ENCODE peak calls at places on chromosomes 3 and 15, in seven cellular contexts. A, P, U, Y, J, O and H are unnamed samples.

GRCh38 chr15:93866441-93866840 is 364.9 kb upstream of the MCTP2 start:
- DNase-seq in P (no peak), A (no peak), J (no peak), O (no peak), U (no peak), Y (no peak), H (no peak)

GRCh38 chr3:10281951-10282350 is 10.8 kb downstream of the GHRL start:
- DNase-seq in Y (no peak), O (no peak), P (no peak), J (no peak), U (no peak), A (no peak), H (no peak)

GRCh38 chr3:64238971-64239667 is 13.9 kb upstream of the PRICKLE2 start:
- DNase-seq in O (no peak), U (peak), Y (no peak), J (peak), P (no peak), A (peak), H (no peak)

GRCh38 chr3:57706462-57706861 is 13.6 kb upstream of the DENND6A start:
- DNase-seq in U (no peak), P (no peak), A (peak), Y (no peak), J (no peak), O (peak), H (no peak)

GRCh38 chr3:186990878-186991308 is 60.6 kb downstream of the ST6GAL1 start:
- DNase-seq in J (no peak), O (peak), P (no peak), Y (no peak), A (no peak), U (no peak), H (no peak)

GRCh38 chr3:161104561-161105551 is at the start of gene B3GALNT1:
- DNase-seq in U (peak), J (peak), A (peak), O (no peak), Y (no peak), P (no peak), H (peak)

GRCh38 chr3:116614795-116615362 is 94.7 kb upstream of the TUSC7 start:
- DNase-seq in O (no peak), A (no peak), J (peak), Y (no peak), P (no peak), U (peak), H (no peak)

GRCh38 chr3:23439080-23439479 is 236.0 kb downstream of the UBE2E2 start:
- DNase-seq in U (no peak), Y (no peak), J (no peak), P (no peak), A (no peak), O (no peak), H (no peak)

GRCh38 chr3:56702487-56703315 is 19.6 kb upstream of the TASOR start:
- DNase-seq in A (peak), P (no peak), J (peak), O (peak), U (peak), Y (peak), H (no peak)

GRCh38 chr3:50786631-50787030 is 111.9 kb downstream of the DOCK3 start:
- DNase-seq in J (no peak), A (no peak), P (no peak), Y (no peak), U (no peak), O (no peak), H (no peak)

GRCh38 chr15:78050441-78050809 is 27.1 kb downstream of the TBC1D2B start:
- DNase-seq in U (no peak), A (no peak), Y (no peak), O (no peak), P (no peak), J (no peak), H (no peak)

GRCh38 chr3:160157321-160157720 is 67.9 kb upstream of the C3orf80 start:
- DNase-seq in J (no peak), O (no peak), U (no peak), Y (no peak), A (no peak), P (no peak), H (no peak)

GRCh38 chr3:116005404-116005803 is 382.1 kb downstream of the GAP43 start:
- DNase-seq in Y (no peak), J (no peak), P (no peak), O (no peak), A (peak), U (no peak), H (peak)

GRCh38 chr3:99579965-99580364 is 58.4 kb upstream of the COL8A1 start:
- DNase-seq in J (no peak), O (no peak), A (no peak), U (no peak), P (peak), Y (no peak), H (no peak)

GRCh38 chr3:95460274-95460673 is 1354.1 kb upstream of the EPHA6 start:
- DNase-seq in O (no peak), Y (no peak), A (no peak), J (peak), U (no peak), P (no peak), H (no peak)

GRCh38 chr3:197001106-197001971 is 28.3 kb downstream of the MELTF start:
- DNase-seq in J (no peak), O (no peak), Y (no peak), U (no peak), P (no peak), A (no peak), H (no peak)

GRCh38 chr3:127988770-127989518 is 63.3 kb upstream of the SEC61A1 start:
- DNase-seq in Y (no peak), P (no peak), U (no peak), A (peak), O (peak), J (no peak), H (peak)

GRCh38 chr3:11629716-11630115 is 14.0 kb downstream of the VGLL4 start:
- DNase-seq in P (no peak), O (no peak), U (no peak), J (no peak), A (no peak), Y (no peak), H (no peak)

GRCh38 chr3:70531063-70531657 is 218.7 kb upstream of the MDFIC2 start:
- DNase-seq in J (peak), P (no peak), U (peak), O (no peak), Y (peak), A (peak), H (no peak)

GRCh38 chr15:59172289-59172901 is 34.2 kb upstream of the LDHAL6B start:
- DNase-seq in P (no peak), J (no peak), U (no peak), Y (no peak), O (no peak), A (no peak), H (no peak)

GRCh38 chr3:188491276-188491687 is 337.3 kb downstream of the LPP start:
- DNase-seq in Y (no peak), U (no peak), P (no peak), A (no peak), J (no peak), O (no peak), H (no peak)

GRCh38 chr15:96972201-96972600 is 641.7 kb downstream of the NR2F2 start:
- DNase-seq in O (no peak), P (no peak), U (no peak), J (no peak), A (no peak), Y (no peak), H (no peak)

GRCh38 chr15:65980824-65981456 is 111.6 kb downstream of the RAB11A start:
- DNase-seq in Y (peak), A (peak), J (peak), O (peak), U (peak), P (no peak), H (peak)

GRCh38 chr15:49900036-49900435 is 219.0 kb downstream of the ATP8B4 start:
- DNase-seq in Y (no peak), U (no peak), A (no peak), O (no peak), P (no peak), J (no peak), H (no peak)

GRCh38 chr3:130746296-130747039 is at the start of gene PIK3R4:
- DNase-seq in O (peak), P (peak), Y (peak), U (peak), A (peak), J (peak), H (peak)

GRCh38 chr3:8266679-8267267 is 234.8 kb upstream of the LMCD1 start:
- DNase-seq in A (no peak), J (no peak), P (no peak), O (no peak), Y (no peak), U (peak), H (no peak)

GRCh38 chr3:158685151-158685550 is 12.7 kb upstream of the LXN start:
- DNase-seq in U (no peak), J (no peak), Y (no peak), P (no peak), A (no peak), O (no peak), H (no peak)

GRCh38 chr3:184338538-184338945 is 1.1 kb downstream of the FAM131A start:
- DNase-seq in Y (no peak), O (no peak), U (peak), P (no peak), A (no peak), J (peak), H (no peak)

GRCh38 chr15:65400760-65401606 is 21.8 kb downstream of the IGDCC4 start:
- DNase-seq in U (peak), P (no peak), O (peak), A (peak), J (peak), Y (peak), H (no peak)

GRCh38 chr15:101057841-101058407 is 138.8 kb downstream of the LRRK1 start:
- DNase-seq in A (no peak), Y (no peak), J (peak), P (no peak), O (no peak), U (no peak), H (no peak)

GRCh38 chr3:35592589-35593295 is 46.6 kb upstream of the ARPP21 start:
- DNase-seq in J (no peak), A (no peak), Y (no peak), P (no peak), O (no peak), U (no peak), H (no peak)

GRCh38 chr3:59074764-59075163 is 24.9 kb upstream of the CFAP20DC start:
- DNase-seq in Y (no peak), O (no peak), J (no peak), P (no peak), A (no peak), U (no peak), H (no peak)

GRCh38 chr3:181518222-181518621 is 193.5 kb upstream of the SOX2 start:
- DNase-seq in P (no peak), U (no peak), J (peak), O (no peak), Y (no peak), A (no peak), H (no peak)

GRCh38 chr15:88897456-88898194 is 2.3 kb upstream of the HAPLN3 start:
- DNase-seq in Y (peak), U (peak), A (peak), J (peak), P (no peak), O (no peak), H (no peak)

GRCh38 chr15:100968043-100968966 is 49.1 kb downstream of the LRRK1 start:
- DNase-seq in U (no peak), A (no peak), Y (no peak), P (peak), J (no peak), O (no peak), H (no peak)

GRCh38 chr3:102353804-102354203 is 81.0 kb upstream of the ZPLD1 start:
- DNase-seq in Y (no peak), P (no peak), O (no peak), J (no peak), U (no peak), A (no peak), H (no peak)
- TF ChIP-seq REST in Y (no peak), P (no peak), O (no peak), J (no peak), U (no peak), A (no peak), H (no peak)

GRCh38 chr3:139466369-139466768 is 9.9 kb downstream of the RBP2 start:
- DNase-seq in J (no peak), P (no peak), A (no peak), O (no peak), Y (no peak), U (no peak), H (no peak)
- H3K4me3 ChIP-seq in J (no peak), P (no peak), A (no peak), O (no peak), Y (no peak), U (no peak), H (no peak)

DNA sequence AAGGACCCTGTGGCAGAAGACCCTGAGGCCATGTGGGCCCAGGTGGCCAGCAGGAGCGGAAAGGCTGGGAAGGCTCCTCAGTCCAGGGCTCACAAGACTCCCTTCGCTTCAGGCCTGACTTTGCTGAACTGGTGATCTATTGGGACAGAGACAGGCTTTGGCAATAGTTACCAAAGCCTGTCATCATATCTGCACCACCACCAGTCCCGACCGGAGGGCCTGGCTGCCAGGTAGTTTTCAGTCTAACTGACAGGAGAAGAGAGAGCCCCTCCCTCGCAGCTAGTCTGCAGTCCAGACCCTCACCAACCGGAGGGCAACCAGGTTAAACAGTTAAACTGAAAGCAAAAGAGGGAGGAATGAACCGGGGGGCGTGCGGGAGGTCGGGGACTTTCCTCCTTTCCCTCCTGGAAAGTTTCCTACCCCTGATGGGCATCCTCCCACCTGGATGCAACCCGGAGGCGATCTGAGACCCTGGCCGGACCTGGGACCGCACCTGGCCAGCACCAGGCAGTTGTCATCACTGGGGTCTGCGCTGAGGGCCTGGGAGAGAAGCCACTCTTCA is 521 bp downstream of the RAB27A start:
- DNase-seq in O (no peak), J (no peak), A (peak), Y (peak), U (peak), P (no peak), H (no peak)
- TF ChIP-seq REST in O (no peak), J (no peak), A (no peak), Y (no peak), U (no peak), P (no peak), H (no peak)

DNA sequence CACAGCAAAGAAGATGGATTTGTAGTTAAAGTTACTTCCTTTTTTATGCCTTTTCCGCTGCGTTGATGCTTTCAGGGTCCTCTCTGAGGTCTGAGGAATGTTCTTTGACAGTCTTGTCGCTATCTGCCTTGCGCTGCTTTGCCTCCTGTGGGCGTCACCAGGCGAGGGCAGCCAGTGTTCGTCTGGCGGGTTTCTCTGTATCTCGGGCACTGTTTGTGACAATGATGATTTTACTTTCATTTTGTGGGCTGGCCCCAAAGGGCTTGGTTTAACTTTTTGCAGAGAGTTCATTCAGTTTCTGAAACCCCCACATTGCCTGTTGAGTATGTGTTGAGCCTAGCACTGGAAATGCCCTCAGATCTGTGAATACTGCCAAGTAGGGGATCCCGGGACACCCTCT is 24.6 kb upstream of the SACM1L start:
- DNase-seq in O (no peak), U (no peak), Y (no peak), P (peak), J (no peak), A (no peak), H (no peak)
- H3K4me3 ChIP-seq in O (no peak), U (no peak), Y (no peak), P (no peak), J (no peak), A (no peak), H (no peak)

GRCh38 chr3:42263354-42264346 is 2.3 kb downstream of the CCK start:
- DNase-seq in A (no peak), U (peak), Y (no peak), P (no peak), J (peak), O (peak), H (no peak)
- TF ChIP-seq REST in A (no peak), U (no peak), Y (no peak), P (no peak), J (no peak), O (no peak), H (no peak)

DNA sequence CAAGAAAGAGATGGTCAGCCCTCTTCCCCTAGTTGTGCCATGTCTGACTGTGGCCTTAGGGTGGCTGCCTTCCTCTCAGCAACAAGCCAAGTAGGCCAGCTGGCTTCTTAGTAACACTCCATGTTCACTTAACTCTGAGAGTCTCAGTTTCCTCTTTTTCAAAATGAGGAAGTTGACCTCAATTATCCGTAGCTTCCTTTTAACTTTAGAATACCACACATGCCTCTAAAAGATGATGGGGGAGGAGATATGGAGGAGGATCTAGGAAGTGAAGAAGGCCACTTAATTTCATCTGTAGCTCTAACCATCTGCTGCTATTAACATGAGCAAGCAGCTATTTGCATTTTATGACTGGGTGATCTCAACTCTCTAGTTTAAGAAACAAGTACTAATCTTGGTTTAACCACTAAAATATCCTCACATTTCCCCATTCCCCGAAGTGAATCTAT is 32.9 kb downstream of the CD200R1L start:
- DNase-seq in U (no peak), A (no peak), O (no peak), J (no peak), P (peak), Y (no peak), H (no peak)
- H3K4me3 ChIP-seq in U (no peak), A (no peak), O (no peak), J (no peak), P (no peak), Y (no peak), H (no peak)